ENCODE peak calls at places on chromosomes 13 and 19, in ten cellular contexts. One of them, this sample, is unnamed.

GRCh38 chr19:44807652-44808462 is 1.0 kb upstream of the BCAM start:
- DNase-seq in left lung: peak; percentile 82
- DNase-seq in colonic mucosa: peak; percentile 46
- DNase-seq in fibroblast of mammary gland: peak; percentile 43
- DNase-seq in uterus: no peak
- DNase-seq in fibroblast of lung: peak; percentile 43
- DNase-seq in kidney epithelial cell: peak; percentile 43
- DNase-seq in fibroblast of the aortic adventitia: peak; percentile 34
- DNase-seq in ascending aorta: peak; percentile 78
- DNase-seq in nephron progenitor cell: peak; percentile 74
- DNase-seq in this sample: no peak

GRCh38 chr13:36352350-36352749 is 6.2 kb upstream of the SPART start:
- DNase-seq in left lung: no peak
- DNase-seq in colonic mucosa: no peak
- DNase-seq in fibroblast of mammary gland: peak; percentile 39
- DNase-seq in uterus: no peak
- DNase-seq in fibroblast of lung: no peak
- DNase-seq in kidney epithelial cell: no peak
- DNase-seq in fibroblast of the aortic adventitia: peak; percentile 41
- DNase-seq in ascending aorta: no peak
- DNase-seq in nephron progenitor cell: no peak
- DNase-seq in this sample: no peak

GRCh38 chr13:24605923-24606372 is 74.3 kb upstream of the ATP12A start:
- DNase-seq in left lung: no peak
- DNase-seq in colonic mucosa: no peak
- DNase-seq in fibroblast of mammary gland: peak; percentile 51
- DNase-seq in uterus: no peak
- DNase-seq in fibroblast of lung: peak; percentile 31
- DNase-seq in kidney epithelial cell: no peak
- DNase-seq in fibroblast of the aortic adventitia: peak; percentile 48
- DNase-seq in ascending aorta: no peak
- DNase-seq in nephron progenitor cell: no peak
- DNase-seq in this sample: no peak

GRCh38 chr13:30334663-30335386 is 27.5 kb upstream of the KATNAL1 start:
- DNase-seq in left lung: no peak
- DNase-seq in colonic mucosa: peak; percentile 31
- DNase-seq in fibroblast of mammary gland: peak; percentile 37
- DNase-seq in uterus: no peak
- DNase-seq in fibroblast of lung: no peak
- DNase-seq in kidney epithelial cell: no peak
- DNase-seq in fibroblast of the aortic adventitia: peak; percentile 22
- DNase-seq in ascending aorta: no peak
- DNase-seq in nephron progenitor cell: no peak
- DNase-seq in this sample: no peak

GRCh38 chr13:113034451-113035208 is 65.6 kb downstream of the MCF2L start:
- DNase-seq in left lung: no peak
- DNase-seq in colonic mucosa: peak; percentile 34
- DNase-seq in fibroblast of mammary gland: peak; percentile 66
- DNase-seq in uterus: peak; percentile 55
- DNase-seq in fibroblast of lung: peak; percentile 72
- DNase-seq in kidney epithelial cell: no peak
- DNase-seq in fibroblast of the aortic adventitia: peak; percentile 76
- DNase-seq in ascending aorta: no peak
- DNase-seq in nephron progenitor cell: peak; percentile 57
- DNase-seq in this sample: no peak

GRCh38 chr19:32471095-32471494 is 65.5 kb downstream of the DPY19L3 start:
- DNase-seq in left lung: no peak
- DNase-seq in colonic mucosa: no peak
- DNase-seq in fibroblast of mammary gland: no peak
- DNase-seq in uterus: no peak
- DNase-seq in fibroblast of lung: no peak
- DNase-seq in kidney epithelial cell: no peak
- DNase-seq in fibroblast of the aortic adventitia: no peak
- DNase-seq in ascending aorta: no peak
- DNase-seq in nephron progenitor cell: no peak
- DNase-seq in this sample: no peak

GRCh38 chr13:48158290-48158689 is 63.4 kb upstream of the MED4 start:
- DNase-seq in left lung: peak; percentile 40
- DNase-seq in colonic mucosa: no peak
- DNase-seq in fibroblast of mammary gland: no peak
- DNase-seq in uterus: no peak
- DNase-seq in fibroblast of lung: no peak
- DNase-seq in kidney epithelial cell: no peak
- DNase-seq in fibroblast of the aortic adventitia: no peak
- DNase-seq in ascending aorta: no peak
- DNase-seq in nephron progenitor cell: no peak
- DNase-seq in this sample: no peak

GRCh38 chr19:33224694-33225457 is 774 bp downstream of the SLC7A10 start:
- DNase-seq in left lung: no peak
- DNase-seq in colonic mucosa: no peak
- DNase-seq in fibroblast of mammary gland: no peak
- DNase-seq in uterus: no peak
- DNase-seq in fibroblast of lung: no peak
- DNase-seq in kidney epithelial cell: no peak
- DNase-seq in fibroblast of the aortic adventitia: no peak
- DNase-seq in ascending aorta: no peak
- DNase-seq in nephron progenitor cell: no peak
- DNase-seq in this sample: no peak

GRCh38 chr13:49740870-49741269 is 49.6 kb upstream of the EBPL start:
- DNase-seq in left lung: no peak
- DNase-seq in colonic mucosa: no peak
- DNase-seq in fibroblast of mammary gland: no peak
- DNase-seq in uterus: no peak
- DNase-seq in fibroblast of lung: no peak
- DNase-seq in kidney epithelial cell: no peak
- DNase-seq in fibroblast of the aortic adventitia: no peak
- DNase-seq in ascending aorta: no peak
- DNase-seq in nephron progenitor cell: no peak
- DNase-seq in this sample: no peak

GRCh38 chr19:42193706-42194105 is 23.8 kb downstream of the DEDD2 start:
- DNase-seq in left lung: no peak
- DNase-seq in colonic mucosa: no peak
- DNase-seq in fibroblast of mammary gland: no peak
- DNase-seq in uterus: no peak
- DNase-seq in fibroblast of lung: peak; percentile 34
- DNase-seq in kidney epithelial cell: no peak
- DNase-seq in fibroblast of the aortic adventitia: peak; percentile 94
- DNase-seq in ascending aorta: no peak
- DNase-seq in nephron progenitor cell: no peak
- DNase-seq in this sample: no peak

GRCh38 chr19:18292810-18293641 is 11.6 kb upstream of the JUND start:
- DNase-seq in left lung: peak; percentile 91
- DNase-seq in colonic mucosa: peak; percentile 83
- DNase-seq in fibroblast of mammary gland: peak; percentile 84
- DNase-seq in uterus: peak; percentile 92
- DNase-seq in fibroblast of lung: peak; percentile 77
- DNase-seq in kidney epithelial cell: no peak
- DNase-seq in fibroblast of the aortic adventitia: peak; percentile 83
- DNase-seq in ascending aorta: peak; percentile 88
- DNase-seq in nephron progenitor cell: peak; percentile 79
- DNase-seq in this sample: peak; percentile 73

GRCh38 chr13:27362064-27362751 is 62.2 kb upstream of the GTF3A start:
- DNase-seq in left lung: peak; percentile 86
- DNase-seq in colonic mucosa: peak; percentile 91
- DNase-seq in fibroblast of mammary gland: peak; percentile 73
- DNase-seq in uterus: peak; percentile 84
- DNase-seq in fibroblast of lung: peak; percentile 77
- DNase-seq in kidney epithelial cell: no peak
- DNase-seq in fibroblast of the aortic adventitia: peak; percentile 80
- DNase-seq in ascending aorta: peak; percentile 89
- DNase-seq in nephron progenitor cell: peak; percentile 94
- DNase-seq in this sample: peak; percentile 66

GRCh38 chr19:39843919-39844793 is 2.0 kb downstream of the FBL start:
- DNase-seq in left lung: no peak
- DNase-seq in colonic mucosa: no peak
- DNase-seq in fibroblast of mammary gland: peak; percentile 71
- DNase-seq in uterus: no peak
- DNase-seq in fibroblast of lung: peak; percentile 63
- DNase-seq in kidney epithelial cell: no peak
- DNase-seq in fibroblast of the aortic adventitia: peak; percentile 70
- DNase-seq in ascending aorta: no peak
- DNase-seq in nephron progenitor cell: no peak
- DNase-seq in this sample: no peak

GRCh38 chr19:37221136-37221535 is 3.1 kb downstream of the ZNF383 start:
- DNase-seq in left lung: no peak
- DNase-seq in colonic mucosa: no peak
- DNase-seq in fibroblast of mammary gland: no peak
- DNase-seq in uterus: no peak
- DNase-seq in fibroblast of lung: no peak
- DNase-seq in kidney epithelial cell: no peak
- DNase-seq in fibroblast of the aortic adventitia: no peak
- DNase-seq in ascending aorta: no peak
- DNase-seq in nephron progenitor cell: no peak
- DNase-seq in this sample: no peak

GRCh38 chr19:37227996-37228395 is 10.0 kb downstream of the ZNF383 start:
- DNase-seq in left lung: no peak
- DNase-seq in colonic mucosa: no peak
- DNase-seq in fibroblast of mammary gland: peak; percentile 13
- DNase-seq in uterus: no peak
- DNase-seq in fibroblast of lung: no peak
- DNase-seq in kidney epithelial cell: no peak
- DNase-seq in fibroblast of the aortic adventitia: no peak
- DNase-seq in ascending aorta: no peak
- DNase-seq in nephron progenitor cell: peak; percentile 19
- DNase-seq in this sample: no peak

GRCh38 chr19:37220383-37220782 is 2.4 kb downstream of the ZNF383 start:
- DNase-seq in left lung: no peak
- DNase-seq in colonic mucosa: no peak
- DNase-seq in fibroblast of mammary gland: no peak
- DNase-seq in uterus: no peak
- DNase-seq in fibroblast of lung: no peak
- DNase-seq in kidney epithelial cell: no peak
- DNase-seq in fibroblast of the aortic adventitia: no peak
- DNase-seq in ascending aorta: no peak
- DNase-seq in nephron progenitor cell: no peak
- DNase-seq in this sample: no peak

DNA sequence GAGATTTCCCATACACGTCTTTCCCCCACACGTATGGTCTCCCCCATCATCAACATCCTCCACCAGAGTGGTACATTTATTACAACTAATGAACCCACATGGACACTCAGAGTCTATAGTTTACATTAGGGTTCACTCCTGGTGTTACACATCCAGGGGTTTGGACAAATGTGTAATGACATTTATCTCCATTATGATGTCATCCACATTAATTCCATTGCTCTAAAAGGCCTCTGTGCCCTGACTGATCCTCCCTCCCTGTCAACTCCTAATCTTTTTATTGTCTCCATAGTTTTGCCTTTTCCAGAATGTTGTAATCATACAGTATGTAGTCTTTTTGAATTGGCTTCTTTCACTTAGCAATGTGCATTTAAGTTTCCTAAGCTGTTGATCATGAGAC is 8.2 kb downstream of the ZNF383 start:
- DNase-seq in left lung: no peak
- DNase-seq in colonic mucosa: no peak
- DNase-seq in fibroblast of mammary gland: no peak
- DNase-seq in uterus: no peak
- DNase-seq in fibroblast of lung: no peak
- DNase-seq in kidney epithelial cell: no peak
- DNase-seq in fibroblast of the aortic adventitia: no peak
- DNase-seq in ascending aorta: no peak
- DNase-seq in nephron progenitor cell: no peak
- DNase-seq in this sample: no peak
- TF ChIP-seq CTCF in left lung: no peak
- TF ChIP-seq CTCF in colonic mucosa: no peak
- TF ChIP-seq CTCF in fibroblast of mammary gland: no peak
- TF ChIP-seq CTCF in uterus: no peak
- TF ChIP-seq CTCF in fibroblast of lung: no peak
- TF ChIP-seq CTCF in kidney epithelial cell: no peak
- TF ChIP-seq CTCF in fibroblast of the aortic adventitia: no peak
- TF ChIP-seq CTCF in ascending aorta: no peak
- TF ChIP-seq CTCF in nephron progenitor cell: no peak
- TF ChIP-seq CTCF in this sample: no peak

DNA sequence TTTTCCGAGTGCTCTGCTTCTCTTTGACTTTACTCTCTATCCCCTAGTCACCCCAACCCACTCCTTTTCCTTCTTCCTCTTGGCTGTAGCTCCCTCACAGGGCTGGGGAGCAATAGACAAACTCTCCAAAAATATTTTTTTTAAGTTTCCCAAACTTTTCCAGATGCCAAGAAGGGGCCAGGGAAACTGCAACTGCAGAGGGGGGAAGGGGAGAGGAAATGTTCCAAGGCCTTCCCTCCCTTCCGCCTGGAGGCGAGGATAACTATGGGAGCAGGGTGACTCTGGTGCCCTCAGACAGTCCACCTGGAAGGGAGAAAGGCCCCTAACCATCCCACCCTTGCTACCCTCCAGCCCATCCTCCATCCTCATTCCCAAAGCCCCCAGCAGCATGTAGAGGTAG is 49.4 kb downstream of the LYL1 start:
- DNase-seq in left lung: no peak
- DNase-seq in colonic mucosa: no peak
- DNase-seq in fibroblast of mammary gland: peak; percentile 29
- DNase-seq in uterus: no peak
- DNase-seq in fibroblast of lung: peak; percentile 26
- DNase-seq in kidney epithelial cell: no peak
- DNase-seq in fibroblast of the aortic adventitia: peak; percentile 78
- DNase-seq in ascending aorta: no peak
- DNase-seq in nephron progenitor cell: no peak
- DNase-seq in this sample: no peak
- TF ChIP-seq CTCF in left lung: no peak
- TF ChIP-seq CTCF in colonic mucosa: no peak
- TF ChIP-seq CTCF in fibroblast of mammary gland: no peak
- TF ChIP-seq CTCF in uterus: no peak
- TF ChIP-seq CTCF in fibroblast of lung: no peak
- TF ChIP-seq CTCF in kidney epithelial cell: no peak
- TF ChIP-seq CTCF in fibroblast of the aortic adventitia: no peak
- TF ChIP-seq CTCF in ascending aorta: no peak
- TF ChIP-seq CTCF in nephron progenitor cell: no peak
- TF ChIP-seq CTCF in this sample: no peak

DNA sequence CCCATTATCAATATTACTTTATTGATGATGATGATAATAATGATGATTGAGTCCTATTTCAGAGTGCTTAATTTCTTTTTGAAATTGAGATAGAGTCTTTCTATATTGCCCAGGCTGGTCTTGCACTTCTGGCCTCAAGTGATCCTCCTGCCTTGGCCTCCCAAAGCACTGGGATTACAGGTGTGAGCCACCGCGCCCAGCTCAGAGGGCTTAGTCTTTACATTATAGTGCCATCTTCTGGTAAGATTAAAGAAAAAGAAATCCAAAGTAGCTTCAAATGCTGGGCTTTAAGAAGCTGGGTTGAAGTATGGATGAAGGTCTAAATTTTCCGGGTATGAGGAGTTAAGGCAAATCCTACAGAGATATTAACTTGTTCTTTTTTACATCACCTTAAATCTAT is 3.4 kb upstream of the ZNF333 start:
- DNase-seq in left lung: no peak
- DNase-seq in colonic mucosa: no peak
- DNase-seq in fibroblast of mammary gland: peak; percentile 25
- DNase-seq in uterus: no peak
- DNase-seq in fibroblast of lung: peak; percentile 38
- DNase-seq in kidney epithelial cell: no peak
- DNase-seq in fibroblast of the aortic adventitia: peak; percentile 25
- DNase-seq in ascending aorta: no peak
- DNase-seq in nephron progenitor cell: no peak
- DNase-seq in this sample: no peak
- TF ChIP-seq CTCF in left lung: peak; percentile 21
- TF ChIP-seq CTCF in colonic mucosa: no peak
- TF ChIP-seq CTCF in fibroblast of mammary gland: peak; percentile 24
- TF ChIP-seq CTCF in uterus: no peak
- TF ChIP-seq CTCF in fibroblast of lung: peak; percentile 22
- TF ChIP-seq CTCF in kidney epithelial cell: peak; percentile 23
- TF ChIP-seq CTCF in fibroblast of the aortic adventitia: peak; percentile 17
- TF ChIP-seq CTCF in ascending aorta: no peak
- TF ChIP-seq CTCF in nephron progenitor cell: no peak
- TF ChIP-seq CTCF in this sample: no peak

GRCh38 chr13:70098669-70099068 is 9.0 kb upstream of the ATXN8OS start:
- DNase-seq in left lung: no peak
- DNase-seq in colonic mucosa: no peak
- DNase-seq in fibroblast of mammary gland: no peak
- DNase-seq in uterus: no peak
- DNase-seq in fibroblast of lung: peak; percentile 3
- DNase-seq in kidney epithelial cell: no peak
- DNase-seq in fibroblast of the aortic adventitia: no peak
- DNase-seq in ascending aorta: no peak
- DNase-seq in nephron progenitor cell: no peak
- DNase-seq in this sample: no peak
- TF ChIP-seq CTCF in left lung: no peak
- TF ChIP-seq CTCF in colonic mucosa: peak; percentile 20
- TF ChIP-seq CTCF in fibroblast of mammary gland: no peak
- TF ChIP-seq CTCF in uterus: no peak
- TF ChIP-seq CTCF in fibroblast of lung: no peak
- TF ChIP-seq CTCF in kidney epithelial cell: peak; percentile 50
- TF ChIP-seq CTCF in fibroblast of the aortic adventitia: no peak
- TF ChIP-seq CTCF in ascending aorta: no peak
- TF ChIP-seq CTCF in nephron progenitor cell: peak; percentile 49
- TF ChIP-seq CTCF in this sample: no peak

This sample was measured in omental fat pad.